ENCODE peak calls at places on chromosomes 3 and 15, in four cellular contexts. V is HFF-Myc, S is HEK293T, T is mucosa of gallbladder. H is an unnamed sample.
A peak's percentile ranks its signal among the peaks of the same experiment; 100 is the strongest.

GRCh38 chr3:60301142-60301541 is 950.1 kb downstream of the FHIT start:
- DNase-seq in T (no peak), V (no peak), S (no peak), H (no peak)

GRCh38 chr3:197518794-197519451 is 36.8 kb downstream of the BDH1 start:
- DNase-seq in S (no peak), V (no peak), T (no peak), H (no peak)

GRCh38 chr3:73500321-73500720 is 124.4 kb downstream of the PDZRN3 start:
- DNase-seq in S (no peak), T (no peak), V (no peak), H (no peak)

GRCh38 chr15:25762015-25762662 is 101.0 kb downstream of the ATP10A start:
- DNase-seq in V (no peak), T (no peak), S (no peak), H (peak; percentile 4)

GRCh38 chr3:149085828-149086231 is 503 bp downstream of the HLTF start:
- DNase-seq in V (no peak), S (peak; percentile 23), T (no peak), H (no peak)

GRCh38 chr3:88189361-88189810 is 39.6 kb downstream of the C3orf38 start:
- DNase-seq in V (no peak), T (no peak), S (no peak), H (no peak)

GRCh38 chr15:74202461-74203401 is at the start of gene STRA6:
- DNase-seq in S (peak; percentile 45), V (no peak), T (no peak), H (peak; percentile 77)

GRCh38 chr15:33600161-33600560 is 289.4 kb downstream of the RYR3 start:
- DNase-seq in V (no peak), S (no peak), T (no peak), H (no peak)

GRCh38 chr3:170361711-170362110 is 4.2 kb downstream of the SKIL start:
- DNase-seq in V (no peak), S (no peak), T (no peak), H (no peak)

GRCh38 chr15:77107531-77108355 is 36.8 kb upstream of the TSPAN3 start:
- DNase-seq in V (peak; percentile 21), T (peak; percentile 59), S (peak; percentile 77), H (peak; percentile 75)

GRCh38 chr3:113697192-113698090 is 999 bp upstream of the USF3 start:
- DNase-seq in T (peak; percentile 15), S (peak; percentile 20), V (no peak), H (peak; percentile 24)

GRCh38 chr3:43206632-43207031 is 79.7 kb upstream of the SNRK start:
- DNase-seq in V (no peak), T (no peak), S (no peak), H (no peak)

GRCh38 chr15:69921626-69922624 is 175.8 kb downstream of the TLE3 start:
- DNase-seq in T (no peak), S (no peak), V (no peak), H (no peak)

GRCh38 chr3:89312141-89312540 is 204.7 kb downstream of the EPHA3 start:
- DNase-seq in S (no peak), T (no peak), V (no peak), H (no peak)

GRCh38 chr3:177538064-177538742 is 340.9 kb upstream of the TBL1XR1 start:
- DNase-seq in T (no peak), V (no peak), S (no peak), H (no peak)

GRCh38 chr15:33234019-33234418 is 39.5 kb upstream of the FMN1 start:
- DNase-seq in S (peak; percentile 23), T (no peak), V (no peak), H (peak; percentile 1)

GRCh38 chr15:67943475-67943874 is 103.6 kb upstream of the RNU6-1 start:
- DNase-seq in V (no peak), T (no peak), S (no peak), H (no peak)

GRCh38 chr3:55629432-55629831 is 142.3 kb upstream of the WNT5A start:
- DNase-seq in T (peak; percentile 35), S (no peak), V (no peak), H (no peak)

GRCh38 chr3:191135175-191135574 is 63.9 kb upstream of the OSTN start:
- DNase-seq in S (no peak), V (no peak), T (no peak), H (no peak)

GRCh38 chr3:150227839-150228238 is 180.3 kb upstream of the TSC22D2 start:
- DNase-seq in S (peak; percentile 61), V (no peak), T (no peak), H (peak; percentile 76)

GRCh38 chr3:52679811-52680210 is 5.9 kb downstream of the PBRM1 start:
- DNase-seq in T (no peak), V (no peak), S (no peak), H (no peak)

GRCh38 chr15:35329993-35330695 is 215.8 kb downstream of the DPH6 start:
- DNase-seq in S (no peak), T (no peak), V (no peak), H (no peak)